ENCODE peak calls at places on chromosomes 16 and 17, in four cellular contexts. One of them, this sample, is unnamed.

GRCh38 chr17:2885751-2886150 is 89.5 kb downstream of the RAP1GAP2 start:
- DNase-seq in spleen: no peak
- DNase-seq in heart left ventricle: no peak
- DNase-seq in MM.1S: no peak
- DNase-seq in this sample: peak; percentile 62

GRCh38 chr17:56085576-56086267 is 67.6 kb upstream of the ANKFN1 start:
- DNase-seq in MM.1S: peak; percentile 10
- DNase-seq in heart left ventricle: no peak
- DNase-seq in spleen: no peak
- DNase-seq in this sample: no peak

GRCh38 chr16:88856122-88856827 is 472 bp downstream of the GALNS start:
- DNase-seq in MM.1S: no peak
- DNase-seq in heart left ventricle: peak; percentile 54
- DNase-seq in spleen: peak; percentile 90
- DNase-seq in this sample: peak; percentile 76

GRCh38 chr17:28937044-28937729 is 14.1 kb downstream of the PHF12 start:
- DNase-seq in MM.1S: no peak
- DNase-seq in heart left ventricle: no peak
- DNase-seq in spleen: no peak
- DNase-seq in this sample: peak; percentile 57

GRCh38 chr17:82696916-82697807 is 1.3 kb downstream of the RAB40B start:
- DNase-seq in MM.1S: no peak
- DNase-seq in spleen: no peak
- DNase-seq in heart left ventricle: no peak
- DNase-seq in this sample: peak; percentile 77

GRCh38 chr17:19244796-19245195 is 7.6 kb downstream of the EPN2 start:
- DNase-seq in MM.1S: peak; percentile 10
- DNase-seq in spleen: peak; percentile 22
- DNase-seq in heart left ventricle: no peak
- DNase-seq in this sample: no peak

GRCh38 chr17:65101371-65101770 is 35.8 kb upstream of the RGS9 start:
- DNase-seq in spleen: no peak
- DNase-seq in heart left ventricle: no peak
- DNase-seq in MM.1S: no peak
- DNase-seq in this sample: no peak

GRCh38 chr16:11149011-11149616 is 106.9 kb downstream of the SOCS1 start:
- DNase-seq in heart left ventricle: no peak
- DNase-seq in spleen: peak; percentile 27
- DNase-seq in MM.1S: no peak
- DNase-seq in this sample: peak; percentile 61

GRCh38 chr16:30996324-30996999 is 11.5 kb downstream of the HSD3B7 start:
- DNase-seq in MM.1S: no peak
- DNase-seq in spleen: no peak
- DNase-seq in heart left ventricle: no peak
- DNase-seq in this sample: no peak

GRCh38 chr16:68296291-68296690 is 14.5 kb downstream of the SLC7A6OS start:
- DNase-seq in MM.1S: no peak
- DNase-seq in heart left ventricle: peak; percentile 72
- DNase-seq in spleen: no peak
- DNase-seq in this sample: no peak

GRCh38 chr17:50721194-50722010 is 2.0 kb downstream of the LUC7L3 start:
- DNase-seq in spleen: no peak
- DNase-seq in heart left ventricle: no peak
- DNase-seq in MM.1S: peak; percentile 26
- DNase-seq in this sample: no peak

GRCh38 chr16:20916289-20916688 is 15.7 kb downstream of the LYRM1 start:
- DNase-seq in heart left ventricle: no peak
- DNase-seq in MM.1S: no peak
- DNase-seq in spleen: no peak
- DNase-seq in this sample: no peak

GRCh38 chr17:9183297-9183696 is 162.0 kb downstream of the NTN1 start:
- DNase-seq in heart left ventricle: no peak
- DNase-seq in MM.1S: no peak
- DNase-seq in spleen: no peak
- DNase-seq in this sample: no peak

GRCh38 chr17:29573871-29574731 is 5.6 kb downstream of the TP53I13 start:
- DNase-seq in heart left ventricle: peak; percentile 5
- DNase-seq in spleen: peak; percentile 70
- DNase-seq in MM.1S: no peak
- DNase-seq in this sample: no peak

GRCh38 chr16:4612474-4612931 is 2.2 kb downstream of the UBALD1 start:
- DNase-seq in spleen: peak; percentile 77
- DNase-seq in heart left ventricle: no peak
- DNase-seq in MM.1S: no peak
- DNase-seq in this sample: peak; percentile 87

GRCh38 chr16:81443688-81444447 is 740 bp upstream of the CMIP start:
- DNase-seq in spleen: peak; percentile 93
- DNase-seq in heart left ventricle: peak; percentile 55
- DNase-seq in MM.1S: no peak
- DNase-seq in this sample: peak; percentile 71

GRCh38 chr16:11449716-11450115 is 104.5 kb downstream of the RMI2 start:
- DNase-seq in heart left ventricle: no peak
- DNase-seq in spleen: peak; percentile 21
- DNase-seq in MM.1S: no peak
- DNase-seq in this sample: no peak

GRCh38 chr17:50909765-50910661 is 43.9 kb upstream of the TOB1 start:
- DNase-seq in MM.1S: no peak
- DNase-seq in heart left ventricle: no peak
- DNase-seq in spleen: no peak
- DNase-seq in this sample: no peak

GRCh38 chr16:66247516-66248089 is 118.9 kb upstream of the CDH5 start:
- DNase-seq in spleen: no peak
- DNase-seq in heart left ventricle: no peak
- DNase-seq in MM.1S: no peak
- DNase-seq in this sample: no peak

GRCh38 chr16:11391576-11391975 is 46.3 kb downstream of the RMI2 start:
- DNase-seq in heart left ventricle: no peak
- DNase-seq in MM.1S: no peak
- DNase-seq in spleen: peak; percentile 47
- DNase-seq in this sample: peak; percentile 68

GRCh38 chr17:32393904-32394303 is 43.9 kb downstream of the ZNF207 start:
- DNase-seq in MM.1S: no peak
- DNase-seq in heart left ventricle: no peak
- DNase-seq in spleen: no peak
- DNase-seq in this sample: no peak

GRCh38 chr17:48219605-48220004 is 112.0 kb downstream of the SNX11 start:
- DNase-seq in heart left ventricle: no peak
- DNase-seq in spleen: no peak
- DNase-seq in MM.1S: no peak
- DNase-seq in this sample: peak; percentile 83

GRCh38 chr16:12271006-12271405 is 294.5 kb downstream of the SNX29 start:
- DNase-seq in heart left ventricle: no peak
- DNase-seq in spleen: no peak
- DNase-seq in MM.1S: no peak
- DNase-seq in this sample: peak; percentile 84

GRCh38 chr16:30051518-30051917 is 14.0 kb upstream of the ALDOA start:
- DNase-seq in spleen: no peak
- DNase-seq in MM.1S: no peak
- DNase-seq in heart left ventricle: no peak
- DNase-seq in this sample: peak; percentile 57

GRCh38 chr17:1362065-1362848 is 37.8 kb downstream of the YWHAE start:
- DNase-seq in spleen: no peak
- DNase-seq in heart left ventricle: no peak
- DNase-seq in MM.1S: no peak
- DNase-seq in this sample: no peak

GRCh38 chr17:5610956-5611355 is 26.6 kb upstream of the NLRP1 start:
- DNase-seq in heart left ventricle: no peak
- DNase-seq in MM.1S: no peak
- DNase-seq in spleen: no peak
- DNase-seq in this sample: no peak

GRCh38 chr17:69448431-69449102 is 34.1 kb downstream of the MAP2K6 start:
- DNase-seq in MM.1S: no peak
- DNase-seq in spleen: no peak
- DNase-seq in heart left ventricle: peak; percentile 52
- DNase-seq in this sample: peak; percentile 97

GRCh38 chr17:14827394-14827793 is 437.7 kb downstream of the PMP22 start:
- DNase-seq in MM.1S: no peak
- DNase-seq in heart left ventricle: no peak
- DNase-seq in spleen: no peak
- DNase-seq in this sample: no peak

GRCh38 chr16:81842564-81843242 is 63.6 kb downstream of the PLCG2 start:
- DNase-seq in spleen: no peak
- DNase-seq in heart left ventricle: no peak
- DNase-seq in MM.1S: no peak
- DNase-seq in this sample: no peak

DNA sequence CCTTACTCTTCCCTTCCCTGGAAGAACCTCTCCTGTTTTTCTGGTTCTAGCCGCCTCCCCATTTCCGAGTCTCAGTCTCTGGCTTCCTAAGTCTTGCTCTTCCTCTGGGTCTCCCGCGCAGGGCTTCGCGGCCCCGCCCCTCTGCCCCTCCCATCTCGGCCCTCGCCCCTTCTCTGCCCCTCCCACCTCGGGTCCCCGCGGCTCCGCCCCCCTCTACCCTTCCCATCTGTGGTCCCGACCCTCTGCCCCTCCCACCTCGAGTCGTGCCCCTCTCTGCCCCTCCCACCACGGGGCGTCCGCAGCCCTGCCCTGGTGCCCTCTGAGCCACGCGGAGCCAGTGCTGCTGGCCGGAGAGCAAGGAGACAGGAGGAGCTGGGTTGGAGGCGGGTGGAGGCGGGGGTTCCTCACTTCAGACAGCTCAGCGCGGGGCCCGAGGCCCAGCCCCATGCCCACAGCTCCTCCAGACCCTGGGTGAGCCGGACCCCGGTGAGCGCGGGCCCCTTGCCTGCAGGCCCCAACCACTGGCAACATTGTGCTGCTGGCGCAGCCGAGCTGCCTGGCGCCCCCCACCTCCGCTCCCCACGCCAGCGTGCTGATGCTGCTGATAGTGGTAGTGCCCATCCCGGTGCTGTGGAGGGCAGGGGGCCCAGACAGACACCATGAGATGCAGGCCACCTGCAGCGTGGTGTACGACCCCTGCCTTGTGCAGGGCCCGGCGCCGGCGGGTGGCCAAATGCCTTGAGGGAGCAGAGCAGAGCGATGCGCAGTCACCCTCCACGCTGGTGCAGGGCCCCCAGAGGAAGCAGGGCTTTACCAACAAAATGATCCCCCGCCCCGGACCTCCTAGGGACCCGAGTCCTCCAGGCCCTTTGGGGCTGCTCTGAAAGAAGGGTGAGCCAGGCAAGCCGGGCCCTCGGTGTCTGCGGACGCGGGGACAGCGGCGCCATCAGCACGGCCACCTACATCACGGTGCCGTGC is 2115.3 kb downstream of the TP53TG3F start:
- DNase-seq in MM.1S: no peak
- DNase-seq in heart left ventricle: no peak
- DNase-seq in spleen: no peak
- DNase-seq in this sample: no peak
- H3K9me3 ChIP-seq in MM.1S: no peaks in the 10 kb centered on the region
- H3K9me3 ChIP-seq in heart left ventricle: no peaks in the 10 kb centered on the region
- H3K9me3 ChIP-seq in spleen: peaks cover 96% of the 10 kb centered on the region
- H3K9me3 ChIP-seq in this sample: peaks cover 83% of the 10 kb centered on the region

DNA sequence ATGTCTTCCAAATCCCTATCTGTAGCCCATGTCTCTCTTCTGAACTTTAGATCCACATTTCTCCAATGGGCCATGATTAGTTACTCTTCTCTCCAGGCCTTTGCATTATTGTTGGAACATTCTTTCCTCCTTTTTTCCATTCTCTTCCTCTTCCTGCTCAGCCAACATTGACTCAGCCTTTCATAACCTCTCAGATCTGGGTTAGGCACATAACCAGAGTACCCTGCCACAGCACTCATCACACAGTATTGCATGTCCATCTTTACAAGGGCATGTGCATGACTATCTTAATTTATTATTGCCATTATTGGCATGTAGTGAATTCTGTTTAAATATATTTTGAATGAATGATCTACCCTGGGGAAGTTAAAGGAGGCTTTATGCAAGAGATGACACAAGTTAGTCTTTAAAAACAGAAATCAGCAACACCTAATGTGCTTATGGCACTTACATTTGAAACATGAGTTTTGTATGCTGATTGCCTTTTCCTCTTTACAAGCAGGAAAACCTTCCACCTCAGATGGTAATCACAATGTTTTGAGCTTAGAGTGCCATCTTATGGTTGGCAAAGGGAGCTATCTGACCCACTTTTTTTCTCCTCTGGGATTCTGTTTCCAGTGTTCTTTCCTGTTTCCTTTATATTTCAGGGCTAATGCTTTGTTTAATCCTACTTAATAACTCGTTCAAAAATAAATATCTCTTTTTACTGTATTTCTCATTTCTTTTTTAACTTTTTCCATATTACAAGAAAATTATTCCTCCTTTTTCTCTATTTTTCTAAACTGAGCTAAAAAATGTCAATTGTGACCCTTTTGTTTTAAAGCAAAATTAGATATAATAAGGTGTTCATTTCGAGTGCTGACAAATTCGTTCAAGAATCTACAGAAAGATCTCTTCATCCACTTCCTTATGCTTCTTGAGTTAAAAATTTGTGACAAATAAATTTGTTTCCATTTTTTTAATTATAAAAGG is 151.0 kb upstream of the RBL2 start:
- DNase-seq in spleen: no peak
- DNase-seq in heart left ventricle: no peak
- DNase-seq in MM.1S: peak; percentile 33
- DNase-seq in this sample: no peak
- H3K9me3 ChIP-seq in spleen: no peaks in the 10 kb centered on the region
- H3K9me3 ChIP-seq in heart left ventricle: no peaks in the 10 kb centered on the region
- H3K9me3 ChIP-seq in MM.1S: no peaks in the 10 kb centered on the region
- H3K9me3 ChIP-seq in this sample: peaks cover 3% of the 10 kb centered on the region

GRCh38 chr16:35409503-35409902 is 1950.1 kb downstream of the TP53TG3F start:
- DNase-seq in spleen: no peak
- DNase-seq in heart left ventricle: no peak
- DNase-seq in MM.1S: no peak
- DNase-seq in this sample: no peak

GRCh38 chr16:35414563-35414962 is 1955.2 kb downstream of the TP53TG3F start:
- DNase-seq in heart left ventricle: no peak
- DNase-seq in spleen: no peak
- DNase-seq in MM.1S: no peak
- DNase-seq in this sample: no peak

GRCh38 chr16:35410438-35410837 is 1951.0 kb downstream of the TP53TG3F start:
- DNase-seq in spleen: no peak
- DNase-seq in MM.1S: no peak
- DNase-seq in heart left ventricle: no peak
- DNase-seq in this sample: no peak

GRCh38 chr16:35411156-35411555 is 1951.7 kb downstream of the TP53TG3F start:
- DNase-seq in MM.1S: peak; percentile 21
- DNase-seq in heart left ventricle: no peak
- DNase-seq in spleen: no peak
- DNase-seq in this sample: no peak

DNA sequence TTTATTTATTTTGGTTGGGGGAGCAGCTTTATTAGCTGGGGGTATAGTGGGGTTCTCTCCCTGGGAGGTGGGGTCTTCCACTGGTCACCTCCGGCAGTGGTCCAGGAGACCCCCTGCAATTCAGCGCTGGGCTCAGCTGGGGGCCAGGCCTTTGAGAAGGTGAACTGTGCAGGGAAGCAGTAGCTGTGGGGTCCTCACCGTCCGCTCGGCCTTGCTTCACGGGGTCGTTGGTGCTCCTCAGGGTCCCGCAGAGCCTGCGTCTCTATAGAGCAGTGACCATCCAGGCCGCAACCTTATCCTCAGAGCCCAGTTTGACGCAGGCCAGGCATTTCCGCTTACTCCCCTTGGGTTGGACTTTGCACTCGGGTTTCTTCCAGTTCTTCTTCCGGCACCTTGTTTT is 1954.7 kb downstream of the TP53TG3F start:
- DNase-seq in heart left ventricle: no peak
- DNase-seq in MM.1S: no peak
- DNase-seq in spleen: no peak
- DNase-seq in this sample: no peak
- H3K9me3 ChIP-seq in heart left ventricle: no peaks in the 10 kb centered on the region
- H3K9me3 ChIP-seq in MM.1S: no peaks in the 10 kb centered on the region
- H3K9me3 ChIP-seq in spleen: peaks cover 65% of the 10 kb centered on the region
- H3K9me3 ChIP-seq in this sample: peaks cover 81% of the 10 kb centered on the region

GRCh38 chr16:60929-61878 is 7.6 kb downstream of the SNRNP25 start:
- DNase-seq in MM.1S: no peak
- DNase-seq in spleen: peak; percentile 70
- DNase-seq in heart left ventricle: no peak
- DNase-seq in this sample: no peak
- H3K9me3 ChIP-seq in MM.1S: no peaks in the 10 kb centered on the region
- H3K9me3 ChIP-seq in spleen: no peaks in the 10 kb centered on the region
- H3K9me3 ChIP-seq in heart left ventricle: no peaks in the 10 kb centered on the region
- H3K9me3 ChIP-seq in this sample: no peaks in the 10 kb centered on the region